ENCODE peak calls at places on chromosomes 6 and 20, in five cellular contexts. O is transverse colon, E is epithelial cell of proximal tubule, F is iPS DF 6.9, Y is GM12878. N is an unnamed sample.

GRCh38 chr20:19260412-19261090 is 48.1 kb downstream of the SLC24A3 start:
- DNase-seq in E (no peak), F (no peak), Y (no peak), O (no peak), N (no peak)

GRCh38 chr6:21665436-21666199 is 72.1 kb downstream of the SOX4 start:
- DNase-seq in O (no peak), Y (no peak), E (no peak), F (peak; percentile 76), N (no peak)

GRCh38 chr20:2942439-2942838 is 69.2 kb downstream of the PTPRA start:
- DNase-seq in O (no peak), E (no peak), Y (no peak), F (no peak), N (no peak)

GRCh38 chr20:44625361-44625760 is 26.1 kb downstream of the ADA start:
- DNase-seq in O (no peak), E (no peak), F (no peak), Y (no peak), N (no peak)

GRCh38 chr6:56510984-56511531 is 131.6 kb downstream of the DST start:
- DNase-seq in F (no peak), Y (no peak), E (no peak), O (peak; percentile 26), N (no peak)

GRCh38 chr20:6746901-6747609 is 20.4 kb upstream of the BMP2 start:
- DNase-seq in E (peak; percentile 61), F (no peak), O (no peak), Y (peak; percentile 45), N (no peak)

GRCh38 chr6:142867355-142867801 is 77.6 kb downstream of the HIVEP2 start:
- DNase-seq in O (no peak), F (no peak), Y (no peak), E (no peak), N (no peak)

GRCh38 chr6:163149535-163149848 is 265.0 kb upstream of the QKI start:
- DNase-seq in F (no peak), E (no peak), O (no peak), Y (no peak), N (no peak)

GRCh38 chr20:19978511-19979210 is 38.5 kb upstream of the NAA20 start:
- DNase-seq in F (no peak), Y (no peak), E (no peak), O (no peak), N (no peak)

DNA sequence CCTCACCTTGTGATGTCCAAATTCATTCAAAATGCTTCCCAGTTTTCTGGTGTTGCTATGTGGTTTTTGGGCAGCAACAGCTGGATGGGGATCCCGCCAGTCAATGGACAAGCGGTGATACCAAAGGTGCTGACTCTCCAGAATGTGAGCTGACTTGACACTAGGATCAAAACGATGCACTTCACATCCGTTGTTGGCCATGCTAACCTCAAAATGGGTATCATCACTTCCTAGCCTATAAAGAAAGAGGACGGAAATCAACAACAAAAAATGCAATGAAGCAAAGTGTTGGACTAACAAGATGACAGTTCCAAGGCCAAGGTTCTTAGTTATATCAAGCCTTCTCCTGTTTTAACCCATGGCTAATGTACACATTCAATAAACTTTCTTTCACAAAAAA is 59.2 kb downstream of the METTL24 start:
- DNase-seq in F (no peak), O (no peak), Y (no peak), E (no peak), N (no peak)
- H3K4me3 ChIP-seq in F (no peak overlapping the region), O (no peak overlapping the region), Y (no peak overlapping the region), E (no peak overlapping the region), N (no peak overlapping the region)

DNA sequence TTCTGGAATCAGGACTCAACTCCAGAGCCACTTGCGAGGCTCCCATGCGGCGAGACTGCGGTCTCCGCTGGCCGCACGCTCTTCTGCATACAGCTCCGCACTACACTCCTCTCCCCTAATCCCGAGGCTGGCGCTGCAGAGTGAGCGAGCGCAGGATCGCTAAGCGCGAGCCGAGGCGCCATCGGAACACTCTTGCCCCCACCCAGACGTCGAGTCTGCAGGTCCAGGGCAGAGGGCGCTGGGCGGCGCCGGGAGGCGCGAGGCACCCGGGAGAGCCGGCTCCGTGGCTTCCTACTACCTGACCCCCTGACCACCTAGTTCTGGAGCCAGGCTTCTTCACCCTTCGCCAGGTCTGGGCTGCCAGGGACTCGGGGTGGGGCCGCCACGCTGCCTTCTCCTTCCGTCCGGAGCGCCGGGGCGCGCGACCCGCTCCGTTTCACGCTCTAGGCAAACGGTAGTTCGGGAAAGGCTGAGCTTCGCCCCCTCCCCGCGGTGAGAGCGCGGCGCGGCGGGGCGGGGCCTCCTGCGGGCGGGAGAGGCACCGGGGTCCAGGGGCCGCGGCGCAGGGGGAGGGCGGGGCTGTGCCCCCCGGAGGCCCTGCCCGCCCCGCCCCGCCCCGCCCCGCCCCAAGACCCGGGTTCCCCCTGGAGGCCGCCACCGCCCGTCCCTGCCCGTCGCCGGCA is 5.4 kb upstream of the TUBB2A start:
- DNase-seq in O (peak; percentile 82), Y (no peak), F (no peak), E (no peak), N (no peak)
- H3K4me3 ChIP-seq in O (peak overlapping the region; percentile 68), Y (peak overlapping the region; percentile 63), F (peak overlapping the region; percentile 73), E (peak overlapping the region; percentile 77), N (peak overlapping the region; percentile 57)

DNA sequence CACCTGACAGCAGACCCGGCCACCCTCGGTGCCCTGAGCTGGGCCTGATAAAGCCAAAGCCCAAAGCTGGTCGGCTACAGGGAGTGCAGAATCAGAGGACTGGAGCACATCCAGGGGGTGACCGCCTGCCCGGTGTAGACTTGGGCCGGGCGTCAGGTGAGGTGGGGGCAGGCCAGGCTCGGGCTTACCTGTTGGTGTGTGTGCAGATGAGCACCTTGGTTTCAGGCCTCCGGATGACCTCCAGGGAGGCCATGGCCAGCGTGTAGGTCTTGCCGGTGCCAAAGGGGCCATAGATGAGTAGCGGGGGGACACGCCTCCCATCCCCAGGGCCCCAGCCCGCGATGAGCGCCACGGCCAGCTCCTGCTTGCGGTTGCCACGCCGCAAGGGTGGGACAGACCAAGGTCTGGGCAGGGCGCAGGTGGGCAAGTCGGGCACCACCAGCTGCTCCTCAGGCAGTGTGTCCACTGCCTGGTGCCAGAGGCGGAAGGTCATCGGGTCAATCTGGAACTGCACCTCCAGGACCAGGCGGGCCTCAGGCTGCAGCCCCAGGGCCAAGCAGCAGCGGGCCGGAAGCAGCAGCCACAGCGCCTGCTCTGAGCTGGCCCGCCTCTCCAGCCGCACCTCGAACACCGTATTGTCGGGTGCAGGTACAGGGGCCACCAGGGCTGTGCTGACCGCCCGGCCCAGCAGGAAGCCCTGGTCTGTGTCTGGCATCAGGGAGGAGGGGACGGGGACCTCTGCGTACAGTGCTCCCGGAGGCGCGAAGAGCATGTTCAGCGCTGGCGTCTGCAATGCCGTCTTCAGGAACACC is 5.7 kb downstream of the HELZ2 start:
- DNase-seq in F (no peak), E (no peak), Y (no peak), O (no peak), N (no peak)
- H3K4me3 ChIP-seq in F (no peak overlapping the region), E (no peak overlapping the region), Y (no peak overlapping the region), O (no peak overlapping the region), N (no peak overlapping the region)

GRCh38 chr6:130189691-130190459 is 32.9 kb downstream of the SAMD3 start:
- DNase-seq in Y (no peak), O (no peak), F (no peak), E (no peak), N (no peak)
- H3K4me3 ChIP-seq in Y (no peak overlapping the region), O (no peak overlapping the region), F (no peak overlapping the region), E (no peak overlapping the region), N (no peak overlapping the region)

DNA sequence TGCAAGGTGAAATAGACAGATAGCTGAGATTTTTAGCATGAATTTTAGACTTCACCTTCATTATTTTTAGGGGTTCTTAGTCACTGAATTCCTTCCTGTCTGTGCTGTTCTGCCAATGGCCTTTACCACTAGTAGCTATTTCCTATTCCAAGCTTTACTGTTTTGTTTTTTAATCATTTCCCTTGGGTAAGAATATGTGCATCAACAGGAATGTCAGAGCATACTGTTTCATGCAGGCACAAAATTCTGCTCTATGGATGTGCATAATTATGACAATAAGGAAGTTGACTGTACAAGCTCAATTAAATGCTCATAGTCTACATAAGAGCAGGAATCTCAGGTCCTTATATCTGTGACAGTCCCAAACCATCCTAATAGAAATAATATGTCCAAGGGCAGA is 5.0 kb downstream of the TNFAIP3 start:
- DNase-seq in Y (no peak), E (no peak), F (no peak), O (no peak), N (no peak)
- H3K4me3 ChIP-seq in Y (peak overlapping the region; percentile 99), E (no peak overlapping the region), F (no peak overlapping the region), O (no peak overlapping the region), N (no peak overlapping the region)

GRCh38 chr6:50820590-50821234 is 2.0 kb downstream of the TFAP2B start:
- DNase-seq in F (no peak), O (no peak), Y (no peak), E (no peak), N (no peak)
- H3K4me3 ChIP-seq in F (no peak overlapping the region), O (no peak overlapping the region), Y (no peak overlapping the region), E (peak overlapping the region; percentile 57), N (peak overlapping the region; percentile 52)

GRCh38 chr6:132818404-132819359 is 4.3 kb downstream of the RPS12 start:
- DNase-seq in O (no peak), Y (no peak), E (no peak), F (no peak), N (no peak)

GRCh38 chr6:132814716-132815570 is 574 bp downstream of the RPS12 start:
- DNase-seq in Y (no peak), O (peak; percentile 11), F (no peak), E (no peak), N (no peak)

GRCh38 chr6:132817554-132818403 is 3.4 kb downstream of the RPS12 start:
- DNase-seq in Y (no peak), O (no peak), E (no peak), F (no peak), N (no peak)

GRCh38 chr6:132819405-132820145 is 5.2 kb downstream of the RPS12 start:
- DNase-seq in E (no peak), O (no peak), F (no peak), Y (no peak), N (no peak)

GRCh38 chr6:132816665-132817064 is 2.3 kb downstream of the RPS12 start:
- DNase-seq in Y (no peak), F (no peak), E (no peak), O (no peak), N (no peak)
- H3K4me3 ChIP-seq in Y (peak overlapping the region; percentile 94), F (no peak overlapping the region), E (peak overlapping the region; percentile 85), O (no peak overlapping the region), N (peak overlapping the region; percentile 91)

DNA sequence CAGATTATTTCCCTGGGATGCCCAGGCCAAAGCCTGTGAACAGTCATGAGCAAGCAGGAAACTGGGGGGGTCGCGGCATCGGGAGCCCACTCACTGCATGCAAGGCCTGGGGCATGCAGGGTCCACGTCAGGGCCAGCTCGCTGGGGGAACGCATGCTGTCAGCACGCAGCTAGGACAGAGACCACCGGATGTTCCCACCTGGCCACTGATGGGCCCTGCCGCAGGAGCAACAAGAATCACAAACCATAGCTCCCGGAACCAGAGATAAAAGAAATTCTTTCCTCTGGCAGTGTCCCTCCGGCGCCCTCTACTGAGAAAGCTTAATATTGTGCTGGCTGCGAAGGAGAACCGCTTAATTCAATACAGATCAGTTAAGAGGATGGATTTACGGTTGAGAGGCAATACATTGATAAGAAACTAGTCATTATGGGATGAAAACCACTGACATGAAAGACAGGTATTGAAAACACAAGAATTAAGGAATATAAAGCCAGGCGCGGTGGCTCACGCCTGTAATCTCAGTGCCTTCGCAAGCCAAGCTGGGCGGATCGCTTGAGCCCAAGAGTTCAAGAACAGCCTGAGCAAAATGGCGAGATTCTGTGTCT is 32.6 kb downstream of the C6orf15 start:
- DNase-seq in O (peak; percentile 64), E (no peak), Y (no peak), F (peak; percentile 63), N (no peak)
- H3K4me3 ChIP-seq in O (no peak overlapping the region), E (no peak overlapping the region), Y (no peak overlapping the region), F (no peak overlapping the region), N (no peak overlapping the region)

N was measured in kidney epithelial cell.